ENCODE peak calls at places on chromosome 13, in eight cellular contexts. R is tibial nerve; Y is right cardiac atrium; O is CD8-positive, alpha-beta T cell; E is heart left ventricle; A is CD4-positive, CD25-positive, alpha-beta regulatory T cell; L is breast epithelium; W is ascending aorta. D is an unnamed sample.

GRCh38 chr13:90686438-90686837 is 661.0 kb upstream of the MIR17HG start:
- DNase-seq in O (no peak), A (no peak), R (no peak), L (no peak), Y (peak; percentile 42), E (no peak), W (no peak), D (no peak)

GRCh38 chr13:80131204-80131603 is 209.7 kb downstream of the SPRY2 start:
- DNase-seq in O (no peak), E (peak; percentile 82), A (no peak), L (no peak), W (no peak), R (peak; percentile 43), Y (peak; percentile 95), D (no peak)

GRCh38 chr13:113927661-113928581 is 46.0 kb downstream of the C13orf46 start:
- DNase-seq in L (peak; percentile 85), R (peak; percentile 77), W (no peak), E (peak; percentile 68), A (no peak), O (no peak), Y (peak; percentile 63), D (no peak)

GRCh38 chr13:30898721-30899188 is 7.3 kb upstream of the MEDAG start:
- DNase-seq in R (peak; percentile 67), Y (peak; percentile 41), W (peak; percentile 54), L (no peak), E (peak; percentile 35), O (no peak), A (no peak), D (no peak)

GRCh38 chr13:26934096-26934495 is 173.5 kb upstream of the GPR12 start:
- DNase-seq in L (no peak), W (no peak), O (no peak), Y (no peak), E (no peak), A (no peak), R (no peak), D (no peak)

GRCh38 chr13:49042476-49042875 is 66.8 kb downstream of the FNDC3A start:
- DNase-seq in O (no peak), R (no peak), W (no peak), L (no peak), E (no peak), Y (no peak), A (no peak), D (no peak)

GRCh38 chr13:80340643-80341097 is 256 bp downstream of the SPRY2 start:
- DNase-seq in Y (no peak), W (no peak), R (peak; percentile 39), E (no peak), L (no peak), O (no peak), A (no peak), D (no peak)

GRCh38 chr13:84912720-84913119 is 886.5 kb downstream of the SLITRK6 start:
- DNase-seq in E (no peak), A (no peak), R (no peak), Y (no peak), W (no peak), O (no peak), L (no peak), D (no peak)

GRCh38 chr13:113207890-113208423 is 512 bp downstream of the PCID2 start:
- DNase-seq in R (no peak), L (no peak), O (no peak), W (no peak), E (peak; percentile 41), Y (no peak), A (peak; percentile 52), D (no peak)

GRCh38 chr13:41244555-41244954 is 18.8 kb downstream of the MTRF1 start:
- DNase-seq in W (no peak), A (no peak), O (no peak), Y (no peak), L (no peak), R (no peak), E (no peak), D (no peak)

GRCh38 chr13:42495256-42495655 is 78.7 kb upstream of the TNFSF11 start:
- DNase-seq in A (no peak), R (no peak), W (no peak), Y (no peak), L (no peak), O (no peak), E (no peak), D (no peak)

GRCh38 chr13:90690458-90691063 is 656.9 kb upstream of the MIR17HG start:
- DNase-seq in R (no peak), L (no peak), A (no peak), O (no peak), E (no peak), W (no peak), Y (peak; percentile 18), D (no peak)

GRCh38 chr13:50731400-50731799 is 112.1 kb downstream of the DLEU7 start:
- DNase-seq in R (no peak), L (no peak), A (peak; percentile 63), E (peak; percentile 37), Y (no peak), O (no peak), W (no peak), D (no peak)

GRCh38 chr13:48411281-48412099 is 1.4 kb downstream of the LPAR6 start:
- DNase-seq in L (no peak), O (no peak), E (no peak), Y (peak; percentile 50), A (peak; percentile 77), R (no peak), W (no peak), D (no peak)

GRCh38 chr13:80630685-80631121 is 289.8 kb upstream of the SPRY2 start:
- DNase-seq in L (no peak), A (no peak), W (no peak), R (peak; percentile 53), Y (no peak), O (no peak), E (no peak), D (no peak)

GRCh38 chr13:51221108-51221507 is 1.1 kb upstream of the FAM124A start:
- DNase-seq in Y (no peak), O (no peak), A (no peak), W (no peak), L (no peak), E (no peak), R (no peak), D (no peak)

GRCh38 chr13:75129331-75129730 is 352.6 kb downstream of the TBC1D4 start:
- DNase-seq in R (no peak), Y (no peak), W (no peak), L (no peak), A (no peak), E (no peak), O (no peak), D (no peak)

GRCh38 chr13:75430618-75431209 is 51.3 kb downstream of the TBC1D4 start:
- DNase-seq in A (no peak), L (no peak), W (no peak), E (no peak), Y (no peak), R (no peak), O (no peak), D (no peak)

GRCh38 chr13:28528848-28529247 is 33.9 kb upstream of the FLT1 start:
- DNase-seq in A (no peak), O (no peak), L (no peak), E (no peak), W (no peak), Y (no peak), R (no peak), D (no peak)
- H3K4me1 ChIP-seq in A (peaks cover 8% of the 10 kb centered on the region), O (peaks cover 11% of the 10 kb centered on the region), L (no peaks in the 10 kb centered on the region), E (peaks cover 13% of the 10 kb centered on the region), W (peaks cover 5% of the 10 kb centered on the region), Y (peaks cover 2% of the 10 kb centered on the region), R (peaks cover 8% of the 10 kb centered on the region), D (no peaks in the 10 kb centered on the region)

GRCh38 chr13:35474551-35474950 is 1.9 kb downstream of the MAB21L1 start:
- DNase-seq in A (no peak), E (no peak), Y (no peak), L (no peak), O (no peak), W (no peak), R (peak; percentile 16), D (no peak)

GRCh38 chr13:35479223-35479536 is 2.7 kb upstream of the MAB21L1 start:
- DNase-seq in R (no peak), W (no peak), E (no peak), Y (no peak), O (no peak), A (no peak), L (no peak), D (no peak)

GRCh38 chr13:35478384-35479222 is 2.1 kb upstream of the MAB21L1 start:
- DNase-seq in A (no peak), R (no peak), Y (peak; percentile 17), L (no peak), E (no peak), O (no peak), W (no peak), D (no peak)

GRCh38 chr13:35475131-35475959 is 1.1 kb downstream of the MAB21L1 start:
- DNase-seq in Y (peak; percentile 74), A (peak; percentile 29), W (no peak), R (peak; percentile 58), E (peak; percentile 22), L (no peak), O (no peak), D (no peak)

DNA sequence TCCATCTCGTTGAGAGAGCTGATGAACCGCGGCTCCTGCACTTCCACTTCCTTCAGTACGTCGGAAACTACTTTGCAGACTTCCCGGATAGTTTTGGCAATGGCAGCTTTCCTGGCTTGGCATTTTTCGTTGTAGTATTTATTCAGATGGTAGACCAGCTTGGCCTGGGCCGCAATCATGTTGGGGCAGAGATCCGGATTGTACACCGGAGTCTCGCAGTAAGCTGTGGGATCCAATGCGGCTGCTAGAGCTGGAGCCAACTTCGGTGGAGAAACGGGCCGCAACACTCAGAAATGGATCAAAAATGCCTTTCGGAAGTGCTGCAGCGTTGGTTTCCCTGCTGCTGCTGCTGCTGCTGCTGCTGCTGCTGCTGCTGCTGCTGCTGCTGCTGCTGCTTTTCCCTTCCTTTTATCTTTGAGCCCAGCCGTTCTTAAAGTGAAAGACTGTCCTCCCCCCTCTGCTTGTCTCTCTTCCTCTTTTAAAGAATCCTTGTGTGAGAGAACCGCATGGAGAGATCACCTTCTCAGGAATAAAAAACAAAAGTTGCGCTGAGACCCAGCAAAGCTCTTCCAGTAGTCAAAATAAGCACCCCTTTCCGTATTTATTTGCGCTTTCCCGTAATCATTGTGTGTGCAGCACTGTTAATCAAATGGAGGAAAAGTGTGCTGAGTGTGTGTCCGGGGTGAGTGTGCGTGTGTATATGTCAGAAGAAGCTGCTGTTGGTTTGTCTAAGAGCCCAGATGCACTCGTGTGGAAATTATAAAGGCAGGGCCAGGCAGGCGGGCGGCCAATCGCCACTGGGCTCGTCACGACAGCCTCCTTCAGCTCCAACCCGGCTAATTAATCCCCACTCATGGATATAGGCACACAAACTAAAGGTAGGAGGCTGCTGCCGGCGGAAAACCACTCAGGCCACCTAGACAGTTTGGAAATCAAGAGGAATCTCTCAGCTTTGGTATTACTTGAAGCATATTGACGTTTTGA is at the start of gene MAB21L1:
- DNase-seq in R (peak; percentile 77), A (peak; percentile 19), E (no peak), L (no peak), O (no peak), W (no peak), Y (peak; percentile 65), D (no peak)
- H3K4me3 ChIP-seq in R (peak within 1 kb of the TSS; percentile 75), A (no peak within 1 kb of the TSS), E (peak within 1 kb of the TSS; percentile 48), L (peak within 1 kb of the TSS; percentile 82), O (peak within 1 kb of the TSS; percentile 32), W (peak within 1 kb of the TSS; percentile 53), Y (peak within 1 kb of the TSS; percentile 48), D (peak within 1 kb of the TSS; percentile 28)

GRCh38 chr13:28046981-28047380 is 53.4 kb downstream of the FLT3 start:
- DNase-seq in O (no peak), R (no peak), L (no peak), W (no peak), E (no peak), Y (no peak), A (no peak), D (no peak)
- H3K27ac ChIP-seq in O (no peak overlapping the region), R (no peak overlapping the region), L (no peak overlapping the region), W (no peak overlapping the region), E (no peak overlapping the region), Y (no peak overlapping the region), A (no peak overlapping the region), D (no peak overlapping the region)

GRCh38 chr13:45133396-45134118 is 13.2 kb downstream of the GTF2F2 start:
- DNase-seq in Y (no peak), R (no peak), O (no peak), A (no peak), W (no peak), E (no peak), L (no peak), D (no peak)
- H3K4me1 ChIP-seq in Y (no peaks in the 10 kb centered on the region), R (no peaks in the 10 kb centered on the region), O (no peaks in the 10 kb centered on the region), A (no peaks in the 10 kb centered on the region), W (no peaks in the 10 kb centered on the region), E (no peaks in the 10 kb centered on the region), L (no peaks in the 10 kb centered on the region), D (no peaks in the 10 kb centered on the region)